ENCODE peak calls at places on chromosomes 6 and 20, in four cellular contexts. W is natural killer cell, Z is activated B cell treated with CpG ODN at 0.5 μM for 24 hours, M is midbrain. Q is an unnamed sample.

GRCh38 chr6:157036245-157036681 is 259.1 kb downstream of the ARID1B start:
- DNase-seq in Z (no peak), W (no peak), M (peak), Q (no peak)

GRCh38 chr20:14418441-14418840 is 81.0 kb upstream of the FLRT3 start:
- DNase-seq in W (no peak), Z (no peak), M (no peak), Q (no peak)

GRCh38 chr20:3687655-3688054 is 5.8 kb upstream of the ADAM33 start:
- DNase-seq in W (no peak), Z (no peak), M (peak), Q (no peak)

GRCh38 chr6:140779341-140779740 is 1353.4 kb upstream of the GJE1 start:
- DNase-seq in W (no peak), Z (no peak), M (no peak), Q (no peak)

GRCh38 chr6:22024004-22024403 is 272.8 kb downstream of the PRL start:
- DNase-seq in Z (no peak), W (no peak), M (no peak), Q (no peak)

GRCh38 chr20:61904456-61904855 is 161.2 kb downstream of the TAF4 start:
- DNase-seq in M (no peak), W (no peak), Z (no peak), Q (no peak)

GRCh38 chr6:120873125-120873865 is 461.0 kb downstream of the TBC1D32 start:
- DNase-seq in M (no peak), W (no peak), Z (no peak), Q (no peak)

GRCh38 chr20:57783956-57784837 is 74.4 kb upstream of the PMEPA1 start:
- DNase-seq in M (no peak), W (no peak), Z (no peak), Q (no peak)

GRCh38 chr6:116941727-116942126 is 64.7 kb downstream of the RFX6 start:
- DNase-seq in Z (no peak), W (no peak), M (no peak), Q (no peak)

GRCh38 chr20:9573598-9573997 is 59.2 kb downstream of the LAMP5 start:
- DNase-seq in W (no peak), Z (no peak), M (no peak), Q (no peak)

GRCh38 chr6:56235245-56235644 is 12.1 kb downstream of the COL21A1 start:
- DNase-seq in W (no peak), M (no peak), Z (no peak), Q (no peak)

GRCh38 chr20:34525709-34526416 is 9.6 kb downstream of the DYNLRB1 start:
- DNase-seq in W (no peak), Z (no peak), M (peak), Q (no peak)

GRCh38 chr6:166554316-166554715 is 32.2 kb downstream of the RAMACL start:
- DNase-seq in M (no peak), Z (no peak), W (no peak), Q (no peak)

GRCh38 chr6:26158581-26159416 is 71.6 kb downstream of the HFE start:
- DNase-seq in W (peak), M (peak), Z (no peak), Q (no peak)